ENCODE peak calls at places on chromosomes 7 and 10, in five cellular contexts. A, P, K, J and O are unnamed samples.

GRCh38 chr10:2909921-2910320 is 157.4 kb upstream of the PFKP start:
- DNase-seq in A (no peak), P (no peak), K (no peak), J (no peak), O (no peak)

GRCh38 chr10:124802313-124802675 is 675 bp downstream of the ABRAXAS2 start:
- DNase-seq in J (no peak), P (peak), K (peak), A (no peak), O (no peak)

GRCh38 chr10:46525177-46525823 is 31.2 kb downstream of the GPRIN2 start:
- DNase-seq in A (no peak), J (peak), K (peak), P (no peak), O (no peak)

GRCh38 chr7:80622531-80622930 is 15.9 kb upstream of the CD36 start:
- DNase-seq in P (no peak), K (peak), J (no peak), A (no peak), O (no peak)

GRCh38 chr7:115229401-115230083 is 307.6 kb downstream of the MDFIC start:
- DNase-seq in J (no peak), A (no peak), K (no peak), P (no peak), O (no peak)

GRCh38 chr7:100486111-100486636 is 2.4 kb downstream of the NYAP1 start:
- DNase-seq in P (peak), K (no peak), J (no peak), A (no peak), O (no peak)

GRCh38 chr10:2925631-2926030 is 141.7 kb upstream of the PFKP start:
- DNase-seq in J (peak), K (peak), P (no peak), A (no peak), O (peak)

GRCh38 chr10:87589653-87590052 is 70.0 kb upstream of the PAPSS2 start:
- DNase-seq in J (no peak), P (no peak), A (no peak), K (peak), O (no peak)

GRCh38 chr7:98702021-98702420 is 84.9 kb downstream of the NPTX2 start:
- DNase-seq in P (no peak), J (no peak), A (no peak), K (no peak), O (no peak)

GRCh38 chr10:6748029-6748428 is 168.0 kb upstream of the PRKCQ start:
- DNase-seq in P (no peak), J (no peak), A (no peak), K (no peak), O (no peak)

GRCh38 chr7:35695628-35695888 is 623 bp upstream of the HERPUD2 start:
- DNase-seq in K (no peak), A (no peak), J (no peak), P (no peak), O (no peak)

GRCh38 chr10:37640301-37640700 is 217.1 kb downstream of the ZNF248 start:
- DNase-seq in K (no peak), A (no peak), P (no peak), J (no peak), O (no peak)

GRCh38 chr10:133326745-133327650 is 9.7 kb downstream of the CALY start:
- DNase-seq in P (no peak), J (peak), K (peak), A (no peak), O (no peak)

GRCh38 chr10:30392564-30392990 is 41.4 kb upstream of the MAP3K8 start:
- DNase-seq in K (peak), P (peak), A (peak), J (peak), O (peak)

GRCh38 chr7:1758417-1758858 is 88.4 kb downstream of the ELFN1 start:
- DNase-seq in A (no peak), J (no peak), P (no peak), K (peak), O (peak)

GRCh38 chr10:106819490-106819889 is 345.0 kb downstream of the SORCS1 start:
- DNase-seq in J (no peak), A (no peak), P (no peak), K (no peak), O (no peak)

GRCh38 chr7:120091807-120092206 is 181.2 kb upstream of the KCND2 start:
- DNase-seq in K (no peak), A (no peak), P (no peak), J (no peak), O (no peak)

GRCh38 chr7:50431906-50432305 is 18.2 kb downstream of the FIGNL1 start:
- DNase-seq in J (no peak), K (no peak), A (no peak), P (no peak), O (no peak)

GRCh38 chr10:32256613-32257437 is 90.1 kb downstream of the EPC1 start:
- DNase-seq in P (peak), K (peak), J (peak), A (no peak), O (peak)

GRCh38 chr7:90629306-90629918 is 33.3 kb downstream of the CDK14 start:
- DNase-seq in P (peak), K (peak), A (peak), J (no peak), O (no peak)

GRCh38 chr10:60629332-60629731 is 148.9 kb upstream of the CDK1 start:
- DNase-seq in K (no peak), J (no peak), A (no peak), P (peak), O (no peak)

GRCh38 chr7:15306286-15306685 is 255.5 kb downstream of the AGMO start:
- DNase-seq in A (no peak), P (no peak), K (no peak), J (no peak), O (no peak)

GRCh38 chr10:123272171-123272570 is 118.0 kb downstream of the BUB3 start:
- DNase-seq in A (no peak), P (no peak), J (no peak), K (no peak), O (no peak)

GRCh38 chr10:48803831-48804584 is 119.3 kb downstream of the WDFY4 start:
- DNase-seq in A (no peak), P (peak), J (no peak), K (no peak), O (no peak)

GRCh38 chr7:2172311-2173183 is 60.2 kb downstream of the MAD1L1 start:
- DNase-seq in J (no peak), P (no peak), K (peak), A (peak), O (no peak)

GRCh38 chr7:118195837-118196474 is 12.0 kb downstream of the LSM8 start:
- DNase-seq in A (peak), J (no peak), P (peak), K (peak), O (no peak)

GRCh38 chr7:96645084-96645483 is 64.6 kb downstream of the SEM1 start:
- DNase-seq in A (no peak), J (no peak), P (no peak), K (no peak), O (no peak)

GRCh38 chr7:13897825-13898224 is 91.6 kb downstream of the ETV1 start:
- DNase-seq in K (peak), J (no peak), P (no peak), A (no peak), O (no peak)

GRCh38 chr7:13336227-13336626 is 648.8 kb downstream of the ARL4A start:
- DNase-seq in J (no peak), P (no peak), A (no peak), K (peak), O (no peak)

GRCh38 chr10:69662173-69662685 is 32.2 kb downstream of the FAM241B start:
- DNase-seq in K (no peak), P (no peak), A (no peak), J (no peak), O (no peak)

GRCh38 chr10:85642421-85643170 is 724.0 kb downstream of the GRID1 start:
- DNase-seq in J (no peak), P (no peak), K (peak), A (no peak), O (no peak)

GRCh38 chr7:4645241-4645640 is 36.9 kb upstream of the FOXK1 start:
- DNase-seq in J (no peak), A (no peak), K (no peak), P (no peak), O (no peak)

GRCh38 chr10:122297583-122297982 is 26.5 kb downstream of the BTBD16 start:
- DNase-seq in P (no peak), A (no peak), J (no peak), K (no peak), O (no peak)

GRCh38 chr7:94511763-94512162 is 2.2 kb downstream of the CASD1 start:
- DNase-seq in J (no peak), P (no peak), A (no peak), K (peak), O (no peak)

GRCh38 chr7:87148332-87148955 is 3.8 kb upstream of the DMTF1 start:
- DNase-seq in A (peak), P (no peak), K (peak), J (no peak), O (no peak)

GRCh38 chr7:134298902-134299683 is 17.6 kb downstream of the SLC35B4 start:
- DNase-seq in K (peak), A (peak), P (no peak), J (no peak), O (no peak)

GRCh38 chr10:69831231-69831855 is 29.6 kb downstream of the COL13A1 start:
- DNase-seq in K (peak), J (no peak), A (no peak), P (no peak), O (no peak)

GRCh38 chr7:47153571-47153970 is 428.3 kb downstream of the TNS3 start:
- DNase-seq in A (peak), P (no peak), K (peak), J (no peak), O (no peak)

GRCh38 chr10:60208676-60209269 is 180.9 kb downstream of the ANK3 start:
- DNase-seq in P (no peak), J (no peak), A (no peak), K (peak), O (no peak)